ENCODE peak calls at places on chromosomes 12 and 14, in ten cellular contexts. One of them, this sample, is unnamed.
A peak's percentile ranks its signal among the peaks of the same experiment; 100 is the strongest.

GRCh38 chr12:69575346-69575745 is 9.9 kb upstream of the CCT2 start:
- DNase-seq in AG09309: no peak
- DNase-seq in RPMI8226: no peak
- DNase-seq in iris pigment epithelial cell: peak; percentile 46
- DNase-seq in nucleus accumbens: no peak
- DNase-seq in A549: no peak
- DNase-seq in posterior cingulate gyrus: no peak
- DNase-seq in SK-N-DZ: no peak
- DNase-seq in WERI-Rb-1: no peak
- DNase-seq in foreskin fibroblast: no peak
- DNase-seq in this sample: no peak

GRCh38 chr12:83317641-83318040 is 630.9 kb downstream of the TMTC2 start:
- DNase-seq in A549: no peak
- DNase-seq in WERI-Rb-1: no peak
- DNase-seq in RPMI8226: no peak
- DNase-seq in SK-N-DZ: no peak
- DNase-seq in nucleus accumbens: no peak
- DNase-seq in posterior cingulate gyrus: no peak
- DNase-seq in AG09309: no peak
- DNase-seq in foreskin fibroblast: no peak
- DNase-seq in iris pigment epithelial cell: no peak
- DNase-seq in this sample: no peak

GRCh38 chr12:55720071-55720564 is at the start of gene RDH5:
- DNase-seq in iris pigment epithelial cell: peak; percentile 65
- DNase-seq in A549: peak; percentile 80
- DNase-seq in AG09309: peak; percentile 70
- DNase-seq in SK-N-DZ: no peak
- DNase-seq in nucleus accumbens: no peak
- DNase-seq in foreskin fibroblast: peak; percentile 96
- DNase-seq in WERI-Rb-1: peak; percentile 75
- DNase-seq in RPMI8226: no peak
- DNase-seq in posterior cingulate gyrus: no peak
- DNase-seq in this sample: peak; percentile 51

GRCh38 chr14:35416108-35416750 is 11.7 kb upstream of the NFKBIA start:
- DNase-seq in A549: no peak
- DNase-seq in RPMI8226: no peak
- DNase-seq in foreskin fibroblast: no peak
- DNase-seq in posterior cingulate gyrus: no peak
- DNase-seq in iris pigment epithelial cell: no peak
- DNase-seq in SK-N-DZ: no peak
- DNase-seq in AG09309: no peak
- DNase-seq in WERI-Rb-1: no peak
- DNase-seq in nucleus accumbens: no peak
- DNase-seq in this sample: no peak

GRCh38 chr14:67391266-67391665 is 20.7 kb downstream of the PLEK2 start:
- DNase-seq in foreskin fibroblast: no peak
- DNase-seq in iris pigment epithelial cell: no peak
- DNase-seq in SK-N-DZ: peak; percentile 43
- DNase-seq in A549: no peak
- DNase-seq in RPMI8226: no peak
- DNase-seq in WERI-Rb-1: no peak
- DNase-seq in posterior cingulate gyrus: no peak
- DNase-seq in nucleus accumbens: no peak
- DNase-seq in AG09309: no peak
- DNase-seq in this sample: no peak

GRCh38 chr14:22536853-22537338 is 52.1 kb downstream of the DAD1 start:
- DNase-seq in RPMI8226: no peak
- DNase-seq in posterior cingulate gyrus: no peak
- DNase-seq in iris pigment epithelial cell: peak; percentile 99
- DNase-seq in foreskin fibroblast: peak; percentile 97
- DNase-seq in SK-N-DZ: no peak
- DNase-seq in WERI-Rb-1: no peak
- DNase-seq in nucleus accumbens: peak; percentile 67
- DNase-seq in AG09309: peak; percentile 69
- DNase-seq in A549: peak; percentile 81
- DNase-seq in this sample: peak; percentile 63

GRCh38 chr14:37591311-37591940 is 3.6 kb downstream of the FOXA1 start:
- DNase-seq in AG09309: no peak
- DNase-seq in RPMI8226: no peak
- DNase-seq in foreskin fibroblast: no peak
- DNase-seq in nucleus accumbens: no peak
- DNase-seq in iris pigment epithelial cell: no peak
- DNase-seq in posterior cingulate gyrus: no peak
- DNase-seq in SK-N-DZ: no peak
- DNase-seq in WERI-Rb-1: no peak
- DNase-seq in A549: peak; percentile 80
- DNase-seq in this sample: no peak

GRCh38 chr12:70692681-70693288 is 55.6 kb upstream of the PTPRB start:
- DNase-seq in nucleus accumbens: no peak
- DNase-seq in foreskin fibroblast: peak; percentile 18
- DNase-seq in A549: peak; percentile 16
- DNase-seq in AG09309: peak; percentile 21
- DNase-seq in WERI-Rb-1: no peak
- DNase-seq in RPMI8226: no peak
- DNase-seq in posterior cingulate gyrus: no peak
- DNase-seq in SK-N-DZ: no peak
- DNase-seq in iris pigment epithelial cell: peak; percentile 52
- DNase-seq in this sample: no peak

GRCh38 chr12:108532061-108532848 is 17.2 kb downstream of the FICD start:
- DNase-seq in WERI-Rb-1: no peak
- DNase-seq in foreskin fibroblast: no peak
- DNase-seq in AG09309: no peak
- DNase-seq in SK-N-DZ: peak; percentile 89
- DNase-seq in RPMI8226: no peak
- DNase-seq in posterior cingulate gyrus: no peak
- DNase-seq in nucleus accumbens: no peak
- DNase-seq in iris pigment epithelial cell: peak; percentile 45
- DNase-seq in A549: no peak
- DNase-seq in this sample: no peak

GRCh38 chr14:90785474-90785873 is 30.8 kb downstream of the TTC7B start:
- DNase-seq in RPMI8226: no peak
- DNase-seq in foreskin fibroblast: no peak
- DNase-seq in iris pigment epithelial cell: peak; percentile 12
- DNase-seq in AG09309: no peak
- DNase-seq in A549: peak; percentile 49
- DNase-seq in WERI-Rb-1: no peak
- DNase-seq in posterior cingulate gyrus: peak; percentile 57
- DNase-seq in nucleus accumbens: peak; percentile 69
- DNase-seq in SK-N-DZ: no peak
- DNase-seq in this sample: no peak

GRCh38 chr12:14394317-14395058 is 29.0 kb downstream of the ATF7IP start:
- DNase-seq in RPMI8226: peak; percentile 79
- DNase-seq in SK-N-DZ: peak; percentile 89
- DNase-seq in iris pigment epithelial cell: peak; percentile 88
- DNase-seq in posterior cingulate gyrus: no peak
- DNase-seq in WERI-Rb-1: no peak
- DNase-seq in A549: peak; percentile 83
- DNase-seq in AG09309: no peak
- DNase-seq in nucleus accumbens: no peak
- DNase-seq in foreskin fibroblast: no peak
- DNase-seq in this sample: no peak

This sample was measured in H54.